ENCODE peak calls at places on chromosomes 7 and 10, in five cellular contexts. One of them, this sample, is unnamed.

GRCh38 chr7:55133630-55134392 is 115.0 kb downstream of the EGFR start:
- DNase-seq in GM23338: no peak
- DNase-seq in kidney: no peak
- DNase-seq in GM20000: no peak
- DNase-seq in GM10248: no peak
- DNase-seq in this sample: peak

GRCh38 chr10:78567680-78568453 is 500.9 kb upstream of the ZMIZ1 start:
- DNase-seq in GM23338: no peak
- DNase-seq in kidney: no peak
- DNase-seq in GM10248: no peak
- DNase-seq in GM20000: no peak
- DNase-seq in this sample: no peak

GRCh38 chr7:47440320-47440719 is 141.6 kb downstream of the TNS3 start:
- DNase-seq in GM20000: no peak
- DNase-seq in GM23338: no peak
- DNase-seq in GM10248: no peak
- DNase-seq in kidney: no peak
- DNase-seq in this sample: no peak

GRCh38 chr7:6269527-6269926 is 2.9 kb downstream of the CYTH3 start:
- DNase-seq in GM20000: no peak
- DNase-seq in kidney: no peak
- DNase-seq in GM23338: no peak
- DNase-seq in GM10248: no peak
- DNase-seq in this sample: no peak

GRCh38 chr7:4745971-4746919 is 29.2 kb upstream of the AP5Z1 start:
- DNase-seq in GM10248: no peak
- DNase-seq in GM23338: no peak
- DNase-seq in GM20000: no peak
- DNase-seq in kidney: no peak
- DNase-seq in this sample: peak

GRCh38 chr7:143429770-143430698 is 13.2 kb upstream of the TAS2R60 start:
- DNase-seq in GM20000: no peak
- DNase-seq in GM23338: no peak
- DNase-seq in GM10248: no peak
- DNase-seq in kidney: no peak
- DNase-seq in this sample: peak

GRCh38 chr7:90709501-90710465 is 113.7 kb downstream of the CDK14 start:
- DNase-seq in GM20000: no peak
- DNase-seq in GM23338: no peak
- DNase-seq in kidney: no peak
- DNase-seq in GM10248: no peak
- DNase-seq in this sample: peak

GRCh38 chr7:153475240-153475639 is 577.0 kb upstream of the DPP6 start:
- DNase-seq in GM10248: no peak
- DNase-seq in GM20000: no peak
- DNase-seq in kidney: no peak
- DNase-seq in GM23338: no peak
- DNase-seq in this sample: no peak

GRCh38 chr7:133978502-133979295 is 148.4 kb upstream of the LRGUK start:
- DNase-seq in GM10248: no peak
- DNase-seq in GM20000: no peak
- DNase-seq in GM23338: peak
- DNase-seq in kidney: no peak
- DNase-seq in this sample: no peak

GRCh38 chr10:112721080-112721698 is 228.9 kb upstream of the TCF7L2 start:
- DNase-seq in GM20000: peak
- DNase-seq in GM23338: peak
- DNase-seq in GM10248: peak
- DNase-seq in kidney: no peak
- DNase-seq in this sample: peak

GRCh38 chr7:120168066-120168465 is 104.9 kb upstream of the KCND2 start:
- DNase-seq in GM10248: no peak
- DNase-seq in GM23338: no peak
- DNase-seq in GM20000: no peak
- DNase-seq in kidney: no peak
- DNase-seq in this sample: peak

GRCh38 chr7:137923380-137923779 is 76.6 kb upstream of the DGKI start:
- DNase-seq in GM23338: no peak
- DNase-seq in GM10248: no peak
- DNase-seq in kidney: no peak
- DNase-seq in GM20000: no peak
- DNase-seq in this sample: peak

GRCh38 chr7:39664057-39664456 is 40.7 kb downstream of the RALA start:
- DNase-seq in GM20000: no peak
- DNase-seq in GM23338: no peak
- DNase-seq in GM10248: no peak
- DNase-seq in kidney: no peak
- DNase-seq in this sample: no peak

GRCh38 chr10:112689327-112689726 is 242.3 kb downstream of the VTI1A start:
- DNase-seq in kidney: no peak
- DNase-seq in GM23338: peak
- DNase-seq in GM10248: no peak
- DNase-seq in GM20000: no peak
- DNase-seq in this sample: peak

GRCh38 chr7:157250605-157251228 is 86.1 kb upstream of the DNAJB6 start:
- DNase-seq in kidney: no peak
- DNase-seq in GM23338: peak
- DNase-seq in GM10248: peak
- DNase-seq in GM20000: peak
- DNase-seq in this sample: peak

GRCh38 chr7:72317335-72317734 is 94.8 kb downstream of the CALN1 start:
- DNase-seq in kidney: no peak
- DNase-seq in GM23338: no peak
- DNase-seq in GM20000: no peak
- DNase-seq in GM10248: no peak
- DNase-seq in this sample: no peak

GRCh38 chr7:81256991-81257390 is 338.1 kb upstream of the SEMA3C start:
- DNase-seq in kidney: no peak
- DNase-seq in GM20000: no peak
- DNase-seq in GM10248: no peak
- DNase-seq in GM23338: peak
- DNase-seq in this sample: no peak
- TF ChIP-seq CTCF in kidney: no peak
- TF ChIP-seq CTCF in GM20000: no peak
- TF ChIP-seq CTCF in GM10248: no peak
- TF ChIP-seq CTCF in GM23338: peak
- TF ChIP-seq CTCF in this sample: no peak

DNA sequence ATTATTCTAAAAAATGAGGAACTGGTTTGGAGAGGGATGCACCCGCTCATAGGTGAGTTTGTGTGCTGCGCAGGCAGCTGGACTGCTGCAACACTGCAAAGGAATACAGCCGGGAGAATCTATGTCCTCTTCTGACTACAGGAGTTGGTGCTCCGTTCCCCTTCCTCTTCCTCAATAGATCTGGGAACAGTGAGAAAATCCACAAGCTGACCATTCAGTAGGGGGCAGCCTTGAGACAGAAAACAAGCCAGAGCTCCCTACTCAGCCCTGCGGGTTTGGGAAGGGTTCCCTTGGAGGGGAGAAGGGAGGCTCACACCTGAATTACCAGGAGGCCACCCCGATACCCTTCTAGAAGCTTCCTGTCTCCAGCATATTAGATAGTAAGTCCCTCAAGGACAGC is 87.3 kb upstream of the FOXI2 start:
- DNase-seq in GM20000: no peak
- DNase-seq in GM23338: peak
- DNase-seq in kidney: no peak
- DNase-seq in GM10248: no peak
- DNase-seq in this sample: peak
- TF ChIP-seq CTCF in GM20000: peak
- TF ChIP-seq CTCF in GM23338: peak
- TF ChIP-seq CTCF in kidney: peak
- TF ChIP-seq CTCF in GM10248: no peak
- TF ChIP-seq CTCF in this sample: peak

GRCh38 chr10:5679606-5680005 is 5.0 kb upstream of the TASOR2 start:
- DNase-seq in kidney: no peak
- DNase-seq in GM23338: no peak
- DNase-seq in GM20000: no peak
- DNase-seq in GM10248: no peak
- DNase-seq in this sample: no peak
- TF ChIP-seq CTCF in kidney: no peak
- TF ChIP-seq CTCF in GM23338: no peak
- TF ChIP-seq CTCF in GM20000: no peak
- TF ChIP-seq CTCF in GM10248: no peak
- TF ChIP-seq CTCF in this sample: no peak

DNA sequence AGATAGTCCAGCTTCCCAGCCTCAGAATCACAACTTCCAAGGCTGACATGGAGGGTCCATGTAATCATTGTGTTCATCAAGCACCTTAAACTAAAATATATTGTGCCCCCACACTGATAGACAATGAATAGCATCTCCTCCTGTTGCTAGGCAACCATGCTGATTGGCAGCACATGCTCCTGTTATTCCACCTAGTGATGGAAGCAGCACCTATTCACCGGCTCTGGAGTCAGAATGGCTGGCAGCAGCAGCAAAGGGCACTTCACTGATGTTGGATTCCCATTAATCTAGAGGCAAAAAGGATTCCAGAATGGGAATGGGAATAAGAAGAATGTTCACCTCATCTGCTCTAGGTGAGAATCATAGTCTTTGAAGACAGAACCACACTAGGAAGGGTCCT is 55.0 kb downstream of the RELN start:
- DNase-seq in GM23338: peak
- DNase-seq in GM10248: no peak
- DNase-seq in kidney: no peak
- DNase-seq in GM20000: no peak
- DNase-seq in this sample: no peak
- TF ChIP-seq CTCF in GM23338: no peak
- TF ChIP-seq CTCF in GM10248: no peak
- TF ChIP-seq CTCF in kidney: no peak
- TF ChIP-seq CTCF in GM20000: no peak
- TF ChIP-seq CTCF in this sample: no peak

GRCh38 chr10:11447571-11447970 is 163.9 kb downstream of the USP6NL start:
- DNase-seq in GM10248: no peak
- DNase-seq in kidney: no peak
- DNase-seq in GM23338: no peak
- DNase-seq in GM20000: no peak
- DNase-seq in this sample: no peak
- TF ChIP-seq CTCF in GM10248: no peak
- TF ChIP-seq CTCF in kidney: no peak
- TF ChIP-seq CTCF in GM23338: no peak
- TF ChIP-seq CTCF in GM20000: no peak
- TF ChIP-seq CTCF in this sample: no peak

DNA sequence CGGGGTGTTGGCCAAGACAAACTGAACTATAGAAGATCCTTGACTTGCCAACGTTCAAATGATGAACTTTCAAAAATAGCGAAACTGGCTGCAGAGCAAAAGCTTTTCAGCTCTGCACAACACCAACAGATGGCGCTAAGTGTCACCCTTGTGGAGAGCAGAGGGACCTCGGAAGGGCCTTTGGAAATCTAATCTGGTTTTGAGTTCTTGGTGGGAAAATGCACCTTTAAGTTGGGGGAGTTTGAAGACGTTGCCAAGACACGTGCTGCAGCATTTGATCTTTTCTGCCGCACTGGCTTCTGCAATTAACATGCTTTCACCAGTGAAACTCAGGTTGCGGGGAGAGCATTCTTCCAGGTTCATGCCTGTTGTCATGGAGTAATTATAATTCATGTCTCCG is 26.3 kb upstream of the WDR11 start:
- DNase-seq in kidney: no peak
- DNase-seq in GM20000: peak
- DNase-seq in GM10248: peak
- DNase-seq in GM23338: peak
- DNase-seq in this sample: peak
- TF ChIP-seq CTCF in kidney: peak
- TF ChIP-seq CTCF in GM20000: peak
- TF ChIP-seq CTCF in GM10248: peak
- TF ChIP-seq CTCF in GM23338: peak
- TF ChIP-seq CTCF in this sample: peak